ENCODE peak calls at places on chromosome 9, in six cellular contexts. One of them, this sample, is unnamed.

GRCh38 chr9:23683021-23683431 is 143.0 kb downstream of the ELAVL2 start:
- DNase-seq in GM23248: no peak
- DNase-seq in Karpas-422: no peak
- DNase-seq in HCT116: no peak
- DNase-seq in SK-N-SH: no peak
- DNase-seq in MM.1S: no peak
- DNase-seq in this sample: peak; percentile 65

GRCh38 chr9:98808411-98808815 is 943 bp downstream of the GALNT12 start:
- DNase-seq in Karpas-422: no peak
- DNase-seq in SK-N-SH: no peak
- DNase-seq in HCT116: no peak
- DNase-seq in MM.1S: no peak
- DNase-seq in GM23248: peak; percentile 13
- DNase-seq in this sample: peak; percentile 70

GRCh38 chr9:96169901-96170300 is 132.1 kb downstream of the HSD17B3 start:
- DNase-seq in HCT116: no peak
- DNase-seq in GM23248: no peak
- DNase-seq in Karpas-422: no peak
- DNase-seq in SK-N-SH: peak; percentile 40
- DNase-seq in MM.1S: no peak
- DNase-seq in this sample: no peak

GRCh38 chr9:37437616-37438015 is 15.1 kb downstream of the GRHPR start:
- DNase-seq in Karpas-422: no peak
- DNase-seq in SK-N-SH: no peak
- DNase-seq in GM23248: no peak
- DNase-seq in MM.1S: no peak
- DNase-seq in HCT116: no peak
- DNase-seq in this sample: no peak

GRCh38 chr9:86794356-86795046 is 152.8 kb downstream of the GAS1 start:
- DNase-seq in MM.1S: no peak
- DNase-seq in SK-N-SH: peak; percentile 37
- DNase-seq in GM23248: peak; percentile 87
- DNase-seq in HCT116: no peak
- DNase-seq in Karpas-422: no peak
- DNase-seq in this sample: no peak

GRCh38 chr9:98241357-98242104 is 13.9 kb downstream of the TBC1D2 start:
- DNase-seq in HCT116: no peak
- DNase-seq in GM23248: no peak
- DNase-seq in MM.1S: no peak
- DNase-seq in SK-N-SH: no peak
- DNase-seq in Karpas-422: no peak
- DNase-seq in this sample: no peak

GRCh38 chr9:121201045-121201737 is 478 bp downstream of the RAB14 start:
- DNase-seq in Karpas-422: peak; percentile 72
- DNase-seq in HCT116: no peak
- DNase-seq in SK-N-SH: no peak
- DNase-seq in MM.1S: peak; percentile 59
- DNase-seq in GM23248: peak; percentile 71
- DNase-seq in this sample: no peak

GRCh38 chr9:131731237-131731995 is 8.5 kb downstream of the RAPGEF1 start:
- DNase-seq in GM23248: peak; percentile 29
- DNase-seq in SK-N-SH: no peak
- DNase-seq in MM.1S: peak; percentile 35
- DNase-seq in Karpas-422: no peak
- DNase-seq in HCT116: no peak
- DNase-seq in this sample: peak; percentile 64

GRCh38 chr9:4228606-4229005 is 71.3 kb downstream of the GLIS3 start:
- DNase-seq in Karpas-422: peak; percentile 56
- DNase-seq in GM23248: peak; percentile 63
- DNase-seq in MM.1S: no peak
- DNase-seq in HCT116: no peak
- DNase-seq in SK-N-SH: peak; percentile 27
- DNase-seq in this sample: peak; percentile 51

GRCh38 chr9:84170521-84171141 is 169.9 kb downstream of the SLC28A3 start:
- DNase-seq in SK-N-SH: peak; percentile 46
- DNase-seq in MM.1S: no peak
- DNase-seq in Karpas-422: no peak
- DNase-seq in HCT116: peak; percentile 81
- DNase-seq in GM23248: peak; percentile 97
- DNase-seq in this sample: peak; percentile 36

GRCh38 chr9:82890865-82891264 is 172.1 kb downstream of the RASEF start:
- DNase-seq in Karpas-422: no peak
- DNase-seq in GM23248: no peak
- DNase-seq in SK-N-SH: no peak
- DNase-seq in MM.1S: no peak
- DNase-seq in HCT116: no peak
- DNase-seq in this sample: no peak

GRCh38 chr9:82891321-82891720 is 171.6 kb downstream of the RASEF start:
- DNase-seq in MM.1S: no peak
- DNase-seq in GM23248: no peak
- DNase-seq in Karpas-422: no peak
- DNase-seq in HCT116: no peak
- DNase-seq in SK-N-SH: no peak
- DNase-seq in this sample: no peak

GRCh38 chr9:82890401-82890800 is 172.5 kb downstream of the RASEF start:
- DNase-seq in Karpas-422: no peak
- DNase-seq in SK-N-SH: no peak
- DNase-seq in MM.1S: no peak
- DNase-seq in HCT116: no peak
- DNase-seq in GM23248: no peak
- DNase-seq in this sample: no peak

DNA sequence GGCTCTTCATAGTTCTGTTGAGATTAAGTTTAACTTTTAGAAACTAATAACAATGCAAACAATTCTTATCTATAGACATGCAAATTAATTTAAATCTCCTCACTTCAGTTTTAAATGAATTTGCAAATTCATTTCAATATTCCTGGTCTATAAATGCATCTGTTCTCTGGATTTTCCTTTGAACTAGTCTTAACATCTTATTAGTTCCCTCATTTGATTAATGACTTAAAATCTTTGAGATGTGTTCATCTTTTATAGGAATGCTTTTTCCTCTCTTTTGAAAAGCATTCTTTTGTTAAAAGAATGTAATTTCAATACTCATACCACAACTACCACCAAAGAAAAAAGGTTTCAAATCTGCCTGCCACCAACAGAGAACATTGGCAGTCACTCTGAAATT is 169.4 kb downstream of the RASEF start:
- DNase-seq in GM23248: no peak
- DNase-seq in HCT116: no peak
- DNase-seq in SK-N-SH: no peak
- DNase-seq in MM.1S: no peak
- DNase-seq in Karpas-422: no peak
- DNase-seq in this sample: no peak
- H3K9me2 ChIP-seq in GM23248: no peaks in the 10 kb centered on the region
- H3K9me2 ChIP-seq in HCT116: no peaks in the 10 kb centered on the region
- H3K9me2 ChIP-seq in SK-N-SH: no peaks in the 10 kb centered on the region
- H3K9me2 ChIP-seq in MM.1S: no peaks in the 10 kb centered on the region
- H3K9me2 ChIP-seq in Karpas-422: no peaks in the 10 kb centered on the region
- H3K9me2 ChIP-seq in this sample: no peaks in the 10 kb centered on the region

DNA sequence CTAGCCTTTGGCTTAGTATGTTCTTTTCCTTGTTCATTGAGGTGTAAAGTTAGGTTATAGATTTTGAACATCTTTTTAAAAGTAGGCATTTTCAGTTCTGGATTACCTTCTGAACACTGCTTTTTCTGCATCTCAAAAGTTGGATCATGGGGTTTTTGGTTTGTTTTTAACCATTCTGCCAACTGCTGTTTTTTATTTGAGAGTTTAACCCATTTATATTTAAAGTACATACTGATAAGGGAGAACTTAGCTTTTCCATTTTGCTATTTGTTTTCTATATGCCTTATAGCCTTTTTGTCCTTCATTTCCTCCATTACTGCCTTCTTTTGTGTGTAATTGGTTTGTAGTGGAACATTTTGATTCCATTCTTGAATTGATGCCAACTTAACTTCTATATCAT is 30.5 kb upstream of the ZNF169 start:
- DNase-seq in MM.1S: no peak
- DNase-seq in SK-N-SH: no peak
- DNase-seq in GM23248: no peak
- DNase-seq in Karpas-422: no peak
- DNase-seq in HCT116: no peak
- DNase-seq in this sample: no peak
- H2AFZ ChIP-seq in MM.1S: no peak overlapping the region
- H2AFZ ChIP-seq in SK-N-SH: no peak overlapping the region
- H2AFZ ChIP-seq in GM23248: no peak overlapping the region
- H2AFZ ChIP-seq in Karpas-422: no peak overlapping the region
- H2AFZ ChIP-seq in HCT116: no peak overlapping the region
- H2AFZ ChIP-seq in this sample: no peak overlapping the region

DNA sequence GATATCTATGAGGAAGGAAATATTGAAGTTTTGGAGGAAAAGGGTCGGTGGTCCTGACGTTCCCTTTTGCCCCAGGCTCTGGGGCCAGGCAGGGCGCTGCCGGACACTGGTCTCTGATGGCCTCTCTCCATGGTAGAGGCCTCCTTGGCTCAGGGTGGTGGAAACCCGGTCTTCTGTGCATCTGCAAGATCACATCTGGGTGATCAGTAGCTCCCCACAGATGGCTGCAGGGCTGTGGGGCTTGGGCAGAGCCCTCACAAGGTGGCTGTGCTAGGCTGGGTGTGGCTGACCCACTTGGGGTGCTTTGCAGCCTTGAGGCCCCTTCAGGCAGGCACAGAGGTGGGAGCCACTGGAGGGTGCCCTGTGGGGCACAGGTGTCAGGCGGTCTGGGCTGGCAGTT is 53.9 kb upstream of the RNU6ATAC start:
- DNase-seq in GM23248: no peak
- DNase-seq in SK-N-SH: peak; percentile 25
- DNase-seq in HCT116: no peak
- DNase-seq in Karpas-422: no peak
- DNase-seq in MM.1S: no peak
- DNase-seq in this sample: no peak
- H3K9ac ChIP-seq in GM23248: no peak overlapping the region
- H3K9ac ChIP-seq in SK-N-SH: no peak overlapping the region
- H3K9ac ChIP-seq in HCT116: no peak overlapping the region
- H3K9ac ChIP-seq in Karpas-422: no peak overlapping the region
- H3K9ac ChIP-seq in MM.1S: no peak overlapping the region
- H3K9ac ChIP-seq in this sample: no peak overlapping the region

DNA sequence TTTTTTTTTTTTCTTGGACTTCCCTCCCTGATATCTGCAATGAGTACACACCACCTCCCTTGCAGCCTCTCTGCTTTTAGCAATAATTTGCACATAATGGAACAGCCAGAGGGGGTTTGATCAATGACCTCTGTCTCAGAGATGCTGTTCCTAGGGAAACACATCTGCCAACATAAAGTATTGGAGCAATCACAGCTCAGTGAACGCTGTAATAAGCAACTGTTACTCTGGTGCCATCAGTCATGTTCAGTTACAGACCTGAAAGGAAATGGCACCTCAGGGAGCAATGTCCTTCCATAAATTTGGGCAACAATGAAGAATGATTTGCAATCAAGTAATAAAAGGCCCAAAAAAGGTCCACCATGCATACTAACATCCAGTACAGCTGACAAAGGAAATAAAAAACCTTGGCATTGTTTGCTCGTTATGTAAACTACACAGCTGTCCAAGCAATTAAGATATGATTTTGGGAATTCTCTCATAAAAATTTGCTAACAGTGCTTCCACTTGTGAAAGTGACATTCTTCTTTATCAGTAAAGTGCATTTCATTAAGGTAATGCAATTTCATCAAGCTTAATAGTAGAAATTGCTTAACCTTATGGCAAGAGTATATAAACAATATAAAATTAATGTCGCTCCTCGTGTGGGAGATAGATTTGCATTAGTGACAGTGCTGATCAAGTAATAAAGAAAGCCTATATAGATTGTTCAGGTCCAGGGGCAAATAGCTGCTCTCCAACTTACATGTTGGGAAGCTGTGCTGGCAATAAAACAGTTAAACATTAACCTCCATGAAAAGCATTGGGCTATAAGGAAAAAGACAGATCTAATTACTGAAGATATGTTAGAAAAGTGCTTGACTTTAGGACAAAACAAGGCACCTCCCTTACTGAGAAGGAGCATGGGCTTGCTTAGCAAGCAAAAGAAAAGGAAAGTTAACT is 167.7 kb downstream of the RASEF start:
- DNase-seq in HCT116: no peak
- DNase-seq in SK-N-SH: peak; percentile 41
- DNase-seq in Karpas-422: no peak
- DNase-seq in MM.1S: no peak
- DNase-seq in GM23248: no peak
- DNase-seq in this sample: no peak
- H3K9me2 ChIP-seq in HCT116: no peaks in the 10 kb centered on the region
- H3K9me2 ChIP-seq in SK-N-SH: no peaks in the 10 kb centered on the region
- H3K9me2 ChIP-seq in Karpas-422: no peaks in the 10 kb centered on the region
- H3K9me2 ChIP-seq in MM.1S: no peaks in the 10 kb centered on the region
- H3K9me2 ChIP-seq in GM23248: no peaks in the 10 kb centered on the region
- H3K9me2 ChIP-seq in this sample: no peaks in the 10 kb centered on the region

GRCh38 chr9:35338561-35339274 is 151.2 kb upstream of the RUSC2 start:
- DNase-seq in Karpas-422: no peak
- DNase-seq in MM.1S: no peak
- DNase-seq in GM23248: no peak
- DNase-seq in HCT116: no peak
- DNase-seq in SK-N-SH: no peak
- DNase-seq in this sample: no peak

GRCh38 chr9:35340046-35340445 is 149.9 kb upstream of the RUSC2 start:
- DNase-seq in Karpas-422: no peak
- DNase-seq in HCT116: no peak
- DNase-seq in GM23248: peak; percentile 53
- DNase-seq in SK-N-SH: peak; percentile 4
- DNase-seq in MM.1S: no peak
- DNase-seq in this sample: no peak

GRCh38 chr9:35342221-35342620 is 147.7 kb upstream of the RUSC2 start:
- DNase-seq in SK-N-SH: no peak
- DNase-seq in MM.1S: no peak
- DNase-seq in HCT116: no peak
- DNase-seq in Karpas-422: no peak
- DNase-seq in GM23248: peak; percentile 70
- DNase-seq in this sample: no peak

GRCh38 chr9:35341021-35341420 is 148.9 kb upstream of the RUSC2 start:
- DNase-seq in Karpas-422: no peak
- DNase-seq in GM23248: no peak
- DNase-seq in HCT116: no peak
- DNase-seq in MM.1S: peak; percentile 44
- DNase-seq in SK-N-SH: no peak
- DNase-seq in this sample: no peak

DNA sequence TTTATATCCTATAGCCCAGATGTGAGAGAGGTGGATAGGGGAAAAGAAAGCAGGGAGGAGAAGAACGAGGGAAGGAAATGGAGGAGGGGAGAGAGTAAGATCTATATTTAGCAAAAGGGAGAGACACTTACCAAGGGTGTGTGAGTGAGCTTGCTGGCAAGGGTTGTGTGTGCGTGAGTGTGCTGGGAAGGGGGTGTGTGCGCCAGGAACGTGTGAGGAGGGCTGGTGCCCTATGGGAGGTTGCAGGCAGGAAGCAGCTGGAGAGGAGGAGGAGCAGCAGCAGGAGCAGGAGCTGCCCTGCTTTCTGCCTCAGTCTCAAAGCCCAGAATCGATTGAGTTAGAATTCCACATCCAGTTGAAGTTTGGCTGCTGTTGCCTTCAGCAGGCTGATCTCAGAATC is 148.3 kb upstream of the RUSC2 start:
- DNase-seq in GM23248: peak; percentile 89
- DNase-seq in Karpas-422: no peak
- DNase-seq in HCT116: no peak
- DNase-seq in SK-N-SH: no peak
- DNase-seq in MM.1S: no peak
- DNase-seq in this sample: no peak
- H2AFZ ChIP-seq in GM23248: peak overlapping the region; percentile 72
- H2AFZ ChIP-seq in Karpas-422: no peak overlapping the region
- H2AFZ ChIP-seq in HCT116: no peak overlapping the region
- H2AFZ ChIP-seq in SK-N-SH: no peak overlapping the region
- H2AFZ ChIP-seq in MM.1S: peak overlapping the region; percentile 16
- H2AFZ ChIP-seq in this sample: no peak overlapping the region

GRCh38 chr9:91790912-91791311 is 159.1 kb downstream of the ROR2 start:
- DNase-seq in HCT116: peak; percentile 13
- DNase-seq in GM23248: peak; percentile 75
- DNase-seq in MM.1S: no peak
- DNase-seq in SK-N-SH: no peak
- DNase-seq in Karpas-422: no peak
- DNase-seq in this sample: peak; percentile 3
- H3K9ac ChIP-seq in HCT116: no peak overlapping the region
- H3K9ac ChIP-seq in GM23248: peak overlapping the region; percentile 39
- H3K9ac ChIP-seq in MM.1S: no peak overlapping the region
- H3K9ac ChIP-seq in SK-N-SH: no peak overlapping the region
- H3K9ac ChIP-seq in Karpas-422: no peak overlapping the region
- H3K9ac ChIP-seq in this sample: no peak overlapping the region